ENCODE peak calls at places on chromosome 12, in five cellular contexts. A is aorta, K is transverse colon, J is neural progenitor cell, B is mammary epithelial cell. H is an unnamed sample.
A peak's percentile ranks its signal among the peaks of the same experiment; 100 is the strongest.

GRCh38 chr12:48851883-48852733 is at the start of gene DDX23:
- DNase-seq in K (peak; percentile 95), J (peak; percentile 98), A (peak; percentile 96), B (peak; percentile 97), H (peak; percentile 96)

GRCh38 chr12:27104546-27104945 is 22.2 kb upstream of the C12orf71 start:
- DNase-seq in A (no peak), B (peak; percentile 40), J (no peak), K (no peak), H (no peak)

GRCh38 chr12:58901664-58902063 is 18.6 kb downstream of the LRIG3 start:
- DNase-seq in K (no peak), J (no peak), A (no peak), B (no peak), H (no peak)

GRCh38 chr12:76790564-76791552 is 26.9 kb downstream of the ZDHHC17 start:
- DNase-seq in K (no peak), A (no peak), J (peak; percentile 46), B (no peak), H (no peak)

GRCh38 chr12:51362747-51363342 is 16.4 kb upstream of the CELA1 start:
- DNase-seq in B (no peak), A (no peak), K (no peak), J (no peak), H (no peak)

GRCh38 chr12:53123578-53124351 is 20.5 kb downstream of the SOAT2 start:
- DNase-seq in A (no peak), J (no peak), B (peak; percentile 9), K (no peak), H (no peak)

GRCh38 chr12:125340791-125341190 is 275.6 kb downstream of the AACS start:
- DNase-seq in A (no peak), J (no peak), K (peak; percentile 39), B (no peak), H (no peak)

GRCh38 chr12:104669057-104669770 is 212.5 kb downstream of the CHST11 start:
- DNase-seq in B (peak; percentile 77), K (peak; percentile 45), J (peak; percentile 47), A (peak; percentile 88), H (peak; percentile 77)

GRCh38 chr12:50404307-50404706 is 3.6 kb downstream of the LARP4 start:
- DNase-seq in B (no peak), K (no peak), J (no peak), A (no peak), H (no peak)

GRCh38 chr12:113474635-113475436 is 3.2 kb upstream of the LHX5 start:
- DNase-seq in B (no peak), K (no peak), J (peak; percentile 50), A (no peak), H (no peak)

DNA sequence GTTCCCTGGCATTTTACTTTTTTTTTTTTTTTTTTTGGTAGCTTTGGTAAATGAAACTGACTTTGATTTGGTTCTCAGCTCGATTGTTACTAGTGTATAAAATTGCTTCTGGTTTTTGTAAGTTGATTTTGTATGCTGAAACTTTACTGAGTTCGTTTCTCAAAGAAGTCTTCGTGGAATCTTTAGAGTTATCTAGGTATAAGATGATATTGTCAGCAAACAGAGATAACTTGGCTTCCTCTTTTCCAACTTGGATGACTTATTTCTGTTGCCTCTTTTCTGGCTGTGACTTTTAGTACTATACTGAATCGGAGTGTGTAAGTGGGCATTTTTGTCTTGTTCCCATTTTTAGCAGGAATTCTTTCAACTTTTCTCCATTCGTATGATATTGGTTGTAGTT is 28.1 kb downstream of the USP15 start:
- DNase-seq in B (no peak), K (no peak), A (no peak), J (no peak), H (no peak)
- H3K9me3 ChIP-seq in B (no peaks in the 10 kb centered on the region), K (peaks cover 13% of the 10 kb centered on the region), A (no peaks in the 10 kb centered on the region), J (no peaks in the 10 kb centered on the region), H (peaks cover 9% of the 10 kb centered on the region)

GRCh38 chr12:14284189-14284722 is 81.2 kb upstream of the ATF7IP start:
- DNase-seq in B (no peak), A (no peak), K (no peak), J (peak; percentile 24), H (no peak)

GRCh38 chr12:14280921-14281320 is 84.6 kb upstream of the ATF7IP start:
- DNase-seq in B (no peak), A (no peak), J (no peak), K (no peak), H (no peak)

GRCh38 chr12:14279845-14280244 is 85.6 kb upstream of the ATF7IP start:
- DNase-seq in A (no peak), B (no peak), K (no peak), J (no peak), H (no peak)

GRCh38 chr12:14281539-14281938 is 83.9 kb upstream of the ATF7IP start:
- DNase-seq in A (no peak), J (no peak), B (peak; percentile 2), K (no peak), H (no peak)

GRCh38 chr12:14283489-14284144 is 81.9 kb upstream of the ATF7IP start:
- DNase-seq in K (no peak), A (no peak), B (no peak), J (peak; percentile 47), H (no peak)
- H3K9me3 ChIP-seq in K (no peaks in the 10 kb centered on the region), A (no peaks in the 10 kb centered on the region), B (no peaks in the 10 kb centered on the region), J (no peaks in the 10 kb centered on the region), H (no peaks in the 10 kb centered on the region)

DNA sequence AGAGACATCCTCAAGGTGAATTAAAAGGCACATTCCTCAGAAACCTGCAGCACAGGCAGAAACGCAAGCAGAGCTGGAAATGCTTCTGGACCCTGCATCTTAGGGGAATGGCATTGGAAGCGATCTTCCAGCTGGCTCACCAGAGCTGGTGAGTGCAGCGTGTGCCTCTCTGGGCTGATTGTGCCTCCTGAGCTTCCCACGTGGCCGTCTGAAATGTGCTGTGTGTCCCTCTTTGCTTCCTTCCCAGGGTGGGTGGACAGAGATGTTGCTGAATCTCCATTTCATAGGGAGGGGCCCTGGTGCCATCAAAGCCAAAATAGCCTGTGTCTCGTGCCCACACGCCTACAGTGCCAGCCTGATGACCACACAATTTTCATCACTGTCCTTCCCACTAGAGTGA is 34.3 kb upstream of the TMEM132D start:
- DNase-seq in B (no peak), K (no peak), J (no peak), A (no peak), H (no peak)
- H3K9me3 ChIP-seq in B (peaks cover 28% of the 10 kb centered on the region), K (no peaks in the 10 kb centered on the region), J (no peaks in the 10 kb centered on the region), A (peaks cover 3% of the 10 kb centered on the region), H (no peaks in the 10 kb centered on the region)

GRCh38 chr12:56805282-56805855 is 42.2 kb downstream of the HSD17B6 start:
- DNase-seq in K (no peak), J (no peak), B (no peak), A (no peak), H (no peak)
- H3K9me3 ChIP-seq in K (peaks cover 3% of the 10 kb centered on the region), J (no peaks in the 10 kb centered on the region), B (peaks cover 4% of the 10 kb centered on the region), A (peaks cover 2% of the 10 kb centered on the region), H (no peaks in the 10 kb centered on the region)

GRCh38 chr12:34204830-34205285 is 182.6 kb downstream of the ALG10 start:
- DNase-seq in A (no peak), B (no peak), K (no peak), J (no peak), H (no peak)
- H3K9me3 ChIP-seq in A (no peaks in the 10 kb centered on the region), B (peaks cover 36% of the 10 kb centered on the region), K (no peaks in the 10 kb centered on the region), J (peaks cover 3% of the 10 kb centered on the region), H (no peaks in the 10 kb centered on the region)

GRCh38 chr12:133105620-133106019 is 24.5 kb downstream of the ZNF891 start:
- DNase-seq in K (no peak), J (no peak), A (no peak), B (no peak), H (no peak)

GRCh38 chr12:133107121-133107520 is 23.0 kb downstream of the ZNF891 start:
- DNase-seq in A (no peak), J (no peak), B (no peak), K (no peak), H (no peak)

GRCh38 chr12:133108150-133108549 is 21.9 kb downstream of the ZNF891 start:
- DNase-seq in K (no peak), B (no peak), A (no peak), J (no peak), H (no peak)

DNA sequence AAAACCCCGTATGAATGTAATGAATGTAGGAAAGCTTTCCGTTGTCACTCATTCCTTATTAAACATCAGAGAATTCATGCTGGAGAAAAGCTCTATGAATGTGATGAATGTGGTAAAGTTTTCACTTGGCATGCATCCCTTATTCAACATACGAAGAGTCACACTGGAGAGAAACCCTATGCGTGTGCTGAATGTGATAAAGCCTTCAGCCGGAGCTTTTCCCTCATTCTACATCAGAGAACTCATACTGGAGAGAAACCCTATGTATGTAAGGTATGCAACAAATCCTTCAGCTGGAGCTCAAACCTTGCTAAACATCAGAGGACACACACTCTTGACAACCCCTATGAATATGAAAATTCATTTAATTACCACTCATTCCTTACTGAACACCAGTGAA is 23.8 kb downstream of the ZNF891 start:
- DNase-seq in A (no peak), J (no peak), K (no peak), B (no peak), H (no peak)
- H3K9me3 ChIP-seq in A (peaks cover 21% of the 10 kb centered on the region), J (peaks cover 82% of the 10 kb centered on the region), K (peaks cover 100% of the 10 kb centered on the region), B (peaks cover 79% of the 10 kb centered on the region), H (peaks cover 100% of the 10 kb centered on the region)

GRCh38 chr12:14602128-14602527 is 34.4 kb upstream of the PLBD1 start:
- DNase-seq in A (no peak), J (no peak), B (no peak), K (no peak), H (no peak)
- H3K9me3 ChIP-seq in A (peaks cover 1% of the 10 kb centered on the region), J (peaks cover 10% of the 10 kb centered on the region), B (peaks cover 7% of the 10 kb centered on the region), K (peaks cover 28% of the 10 kb centered on the region), H (peaks cover 15% of the 10 kb centered on the region)

DNA sequence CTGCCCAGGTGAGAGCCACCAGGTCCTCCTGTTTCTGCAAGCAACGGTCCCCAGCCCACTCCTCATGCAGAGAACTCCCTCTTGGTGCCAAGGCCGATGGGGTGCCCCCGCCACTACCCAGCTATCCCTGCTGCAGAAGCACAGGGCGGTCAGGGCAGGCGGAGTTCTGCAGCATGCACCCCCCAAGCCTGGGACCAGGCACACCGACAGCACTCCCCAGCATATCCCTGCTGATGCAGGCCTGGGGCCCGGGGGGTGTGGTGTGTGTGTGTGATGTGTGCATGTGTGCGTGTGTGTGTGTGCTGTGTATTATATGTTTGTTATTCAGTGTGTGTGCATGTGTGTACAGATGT is 27.7 kb upstream of the FZD10 start:
- DNase-seq in B (no peak), K (no peak), A (no peak), J (no peak), H (no peak)
- H3K9me3 ChIP-seq in B (peaks cover 52% of the 10 kb centered on the region), K (no peaks in the 10 kb centered on the region), A (no peaks in the 10 kb centered on the region), J (no peaks in the 10 kb centered on the region), H (no peaks in the 10 kb centered on the region)

H was measured in upper lobe of right lung.